ENCODE peak calls at places on chromosomes 1 and 21, in six cellular contexts. T is AG20443, M is GF-D8, J is testis, L is NCI-H82, A is endothelial cell. Q is an unnamed sample.

GRCh38 chr1:241985787-241986186 is 13.1 kb downstream of the MAP1LC3C start:
- DNase-seq in T (peak; percentile 69), M (no peak), J (peak; percentile 70), L (peak; percentile 74), A (peak; percentile 65), Q (no peak)

GRCh38 chr1:230584660-230585059 is 57.6 kb upstream of the COG2 start:
- DNase-seq in T (no peak), M (no peak), J (no peak), L (no peak), A (no peak), Q (no peak)

GRCh38 chr21:29304577-29304976 is 5.9 kb downstream of the BACH1 start:
- DNase-seq in T (no peak), M (peak; percentile 48), J (no peak), L (no peak), A (no peak), Q (no peak)

GRCh38 chr1:182163821-182164223 is 102.3 kb upstream of the ZNF648 start:
- DNase-seq in T (peak; percentile 68), M (no peak), J (peak; percentile 49), L (no peak), A (no peak), Q (no peak)

GRCh38 chr1:179883739-179884138 is 1.7 kb downstream of the TOR1AIP1 start:
- DNase-seq in T (no peak), M (no peak), J (no peak), L (peak; percentile 27), A (peak; percentile 8), Q (no peak)

GRCh38 chr1:15430787-15431570 is 7.3 kb upstream of the CTRC start:
- DNase-seq in T (peak; percentile 88), M (no peak), J (peak; percentile 87), L (peak; percentile 84), A (peak; percentile 83), Q (no peak)

GRCh38 chr1:200029035-200029623 is 1.6 kb downstream of the NR5A2 start:
- DNase-seq in T (peak; percentile 73), M (no peak), J (peak; percentile 51), L (peak; percentile 45), A (peak; percentile 62), Q (no peak)

GRCh38 chr1:75937034-75937433 is 4.8 kb upstream of the ASB17 start:
- DNase-seq in T (no peak), M (no peak), J (no peak), L (no peak), A (no peak), Q (no peak)

GRCh38 chr1:23557471-23558124 is 1.7 kb downstream of the ID3 start:
- DNase-seq in T (no peak), M (no peak), J (no peak), L (no peak), A (no peak), Q (no peak)

GRCh38 chr1:15515026-15515663 is 8.9 kb downstream of the CASP9 start:
- DNase-seq in T (no peak), M (no peak), J (no peak), L (no peak), A (no peak), Q (no peak)